ENCODE peak calls at places on chromosomes 1 and 21, in five cellular contexts. Q is right lobe of liver, E is heart left ventricle, P is suprapubic skin, D is uterus. Y is an unnamed sample. For H3K9me3, the result is how much of the 10 kb centered on the place peaks cover.

GRCh38 chr1:186763107-186763506 is 65.6 kb upstream of the PLA2G4A start:
- DNase-seq in E (no peak), P (no peak), Q (no peak), D (no peak), Y (no peak)

GRCh38 chr1:206794294-206794908 is 22.1 kb upstream of the IL10 start:
- DNase-seq in P (no peak), E (no peak), Q (no peak), D (no peak), Y (no peak)

GRCh38 chr1:230801441-230801840 is 54.3 kb downstream of the CAPN9 start:
- DNase-seq in Q (no peak), D (no peak), P (no peak), E (no peak), Y (peak)

GRCh38 chr1:64856564-64856963 is 109.8 kb downstream of the JAK1 start:
- DNase-seq in E (peak), Q (peak), P (no peak), D (peak), Y (peak)

GRCh38 chr1:23423415-23424170 is 955 bp downstream of the TCEA3 start:
- DNase-seq in P (no peak), D (peak), Q (peak), E (peak), Y (no peak)

GRCh38 chr1:204408074-204408507 is 3.5 kb downstream of the PPP1R15B start:
- DNase-seq in Q (peak), P (peak), D (peak), E (peak), Y (peak)

GRCh38 chr1:112165375-112165774 is 175.9 kb upstream of the KCND3 start:
- DNase-seq in Q (no peak), D (no peak), E (no peak), P (no peak), Y (no peak)

GRCh38 chr1:110918016-110918415 is 45.1 kb downstream of the CD53 start:
- DNase-seq in D (no peak), Q (no peak), E (no peak), P (no peak), Y (no peak)

GRCh38 chr1:247211339-247211738 is 39.5 kb upstream of the ZNF124 start:
- DNase-seq in Q (no peak), E (no peak), P (no peak), D (no peak), Y (no peak)

GRCh38 chr1:8938232-8939117 is 7.2 kb upstream of the CA6 start:
- DNase-seq in E (no peak), D (no peak), P (no peak), Q (no peak), Y (no peak)

GRCh38 chr1:29852248-29852647 is 615.9 kb downstream of the PTPRU start:
- DNase-seq in D (no peak), P (no peak), E (no peak), Q (no peak), Y (no peak)

GRCh38 chr1:184253921-184254320 is 132.9 kb upstream of the C1orf21 start:
- DNase-seq in P (no peak), Q (no peak), E (no peak), D (no peak), Y (no peak)

GRCh38 chr1:110130113-110130591 is 17.9 kb downstream of the UBL4B start:
- DNase-seq in Q (no peak), E (no peak), P (no peak), D (no peak), Y (no peak)

GRCh38 chr1:5794279-5794678 is 197.9 kb downstream of the NPHP4 start:
- DNase-seq in E (no peak), Q (no peak), P (no peak), D (no peak), Y (no peak)

GRCh38 chr1:44013949-44014348 is 17.3 kb downstream of the SLC6A9 start:
- DNase-seq in D (no peak), Q (no peak), E (no peak), P (no peak), Y (no peak)
- H3K27ac ChIP-seq in D (no peak), Q (no peak), E (no peak), P (no peak), Y (no peak)

DNA sequence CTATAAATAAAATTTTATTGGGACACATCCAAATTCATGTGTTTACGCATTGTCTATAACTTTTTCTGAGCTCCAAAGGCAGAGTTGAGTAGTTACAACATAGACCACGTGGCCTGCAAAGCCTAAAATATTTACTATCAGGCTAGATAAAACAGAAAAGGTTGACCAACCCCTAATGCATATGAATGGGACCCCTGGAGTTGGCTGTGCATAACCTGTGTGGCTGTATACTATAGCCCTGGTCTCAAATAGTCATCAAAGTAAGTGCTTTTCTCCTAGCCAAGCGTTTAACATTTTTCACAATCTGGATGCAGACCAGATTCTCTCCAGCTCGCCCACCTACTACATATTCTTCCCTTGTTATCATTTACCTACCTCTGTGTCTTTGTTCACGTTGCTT is 60.4 kb downstream of the CYYR1 start:
- DNase-seq in P (no peak), Q (no peak), D (no peak), E (no peak), Y (no peak)
- H3K9me3 ChIP-seq in P (under half), Q (under half), D (under half), E (under half), Y (under half)

DNA sequence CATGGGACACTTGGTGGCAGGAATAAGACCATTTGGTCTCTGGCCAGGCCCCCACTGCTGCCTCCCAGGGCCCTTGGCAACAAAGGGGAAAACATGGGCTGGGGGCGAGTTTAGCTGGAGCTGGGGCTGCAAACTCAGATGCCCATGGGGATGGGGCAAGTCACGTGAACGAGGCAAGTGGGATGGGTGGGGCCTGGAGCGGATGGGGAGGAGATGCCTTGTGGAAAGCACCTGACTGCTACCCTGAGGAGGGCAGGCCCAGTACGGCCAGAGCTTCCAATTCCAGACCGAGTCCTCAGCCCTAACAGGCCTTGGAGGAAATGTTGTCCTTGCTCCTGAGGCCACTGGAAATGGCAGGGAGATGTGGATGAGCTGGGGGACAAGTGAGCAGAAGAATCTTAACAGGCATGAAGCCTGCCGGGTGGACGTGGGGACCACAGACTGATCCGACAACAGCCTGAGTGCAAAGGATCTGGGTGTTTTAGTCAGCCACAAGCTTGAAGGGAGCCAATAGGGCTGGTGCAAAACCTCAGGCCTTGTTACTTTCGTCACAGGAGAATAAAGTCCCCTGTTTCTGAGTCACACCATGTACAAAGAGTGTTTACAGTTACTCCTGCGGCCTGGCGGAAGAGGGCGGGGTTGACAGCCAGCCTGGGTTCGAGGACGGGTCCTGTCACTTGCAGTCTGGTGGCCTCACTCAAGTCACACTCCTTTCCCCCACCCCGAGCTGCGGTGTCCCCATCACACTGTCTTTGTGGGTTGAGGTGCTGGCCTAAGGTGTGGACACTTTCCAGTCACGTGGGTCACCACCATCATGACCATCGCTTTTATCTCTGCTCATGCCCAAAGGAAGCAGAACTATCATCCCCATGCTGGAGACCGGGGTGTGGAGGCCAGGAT is 19.1 kb downstream of the RUNX3 start:
- DNase-seq in Q (no peak), D (no peak), E (no peak), P (peak), Y (no peak)
- TF ChIP-seq POLR2A in Q (peak), D (no peak), E (no peak), P (no peak), Y (peak)

GRCh38 chr1:60350531-60350930 is 277.0 kb upstream of the C1orf87 start:
- DNase-seq in Q (no peak), P (no peak), D (no peak), E (no peak), Y (no peak)
- H3K27ac ChIP-seq in Q (no peak), P (no peak), D (no peak), E (no peak), Y (no peak)

DNA sequence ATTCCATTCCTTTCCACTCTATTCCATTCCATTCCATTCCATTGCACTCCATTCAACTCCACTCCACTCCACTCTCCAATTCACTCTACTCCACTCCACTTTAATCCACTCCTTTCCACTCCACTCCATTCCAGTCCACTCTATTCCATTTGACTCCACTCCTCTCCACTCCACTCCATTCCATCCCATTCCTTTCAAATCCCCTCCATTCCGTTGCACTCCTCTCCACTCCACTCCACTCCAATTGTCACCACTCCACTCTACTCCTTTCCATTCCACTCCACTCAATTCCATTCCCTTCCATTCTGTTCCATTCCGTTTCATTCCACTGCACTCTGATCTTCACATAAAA is 2563.7 kb upstream of the TPTE start:
- DNase-seq in D (no peak), P (no peak), E (no peak), Q (no peak), Y (no peak)
- H3K9me3 ChIP-seq in D (under half), P (half or more), E (half or more), Q (under half), Y (under half)

Y was measured in vagina.